ENCODE peak calls at places on chromosomes 7 and 10, in five cellular contexts. U is hepatocyte, F is heart left ventricle, Y is Peyer's patch, S is HepG2. D is an unnamed sample. For H3K27me3, the result is how much of the 10 kb centered on the place peaks cover.

GRCh38 chr7:101885597-101885955 is 68.2 kb downstream of the CUX1 start:
- DNase-seq in U (no peak), F (peak), Y (no peak), S (no peak), D (no peak)

GRCh38 chr10:63221950-63222349 is 88.8 kb downstream of the NRBF2 start:
- DNase-seq in F (no peak), S (no peak), Y (no peak), U (no peak), D (no peak)

GRCh38 chr10:96516337-96516736 is 2.6 kb upstream of the TLL2 start:
- DNase-seq in S (no peak), U (no peak), Y (no peak), F (no peak), D (no peak)

GRCh38 chr10:58384095-58384494 is 1.1 kb upstream of the TFAM start:
- DNase-seq in Y (no peak), S (no peak), U (no peak), F (no peak), D (no peak)

GRCh38 chr7:139658919-139659675 is 118.7 kb downstream of the HIPK2 start:
- DNase-seq in S (peak), F (no peak), U (no peak), Y (no peak), D (no peak)

GRCh38 chr7:55965805-55966421 is 1.5 kb downstream of the NIPSNAP2 start:
- DNase-seq in U (no peak), S (peak), F (peak), Y (no peak), D (no peak)

GRCh38 chr10:103781329-103782061 is 73.9 kb downstream of the SH3PXD2A start:
- DNase-seq in U (peak), S (peak), Y (no peak), F (no peak), D (no peak)

GRCh38 chr7:155991470-155991869 is 179.2 kb upstream of the SHH start:
- DNase-seq in F (no peak), Y (no peak), U (no peak), S (no peak), D (no peak)

GRCh38 chr7:113094517-113095249 is 8.1 kb upstream of the GPR85 start:
- DNase-seq in U (no peak), S (no peak), Y (no peak), F (no peak), D (no peak)

GRCh38 chr10:97708976-97709745 is 4.4 kb upstream of the MARVELD1 start:
- DNase-seq in Y (peak), S (peak), U (peak), F (peak), D (peak)

GRCh38 chr10:93065675-93066543 is 5.3 kb downstream of the CYP26C1 start:
- DNase-seq in S (no peak), U (no peak), F (no peak), Y (no peak), D (no peak)

GRCh38 chr10:132827423-132827789 is 41.5 kb upstream of the NKX6-2 start:
- DNase-seq in U (no peak), F (no peak), S (no peak), Y (no peak), D (no peak)

GRCh38 chr10:132828681-132829080 is 42.7 kb upstream of the NKX6-2 start:
- DNase-seq in F (no peak), U (no peak), S (no peak), Y (no peak), D (no peak)

GRCh38 chr10:132827861-132828539 is 42.1 kb upstream of the NKX6-2 start:
- DNase-seq in F (no peak), Y (no peak), U (no peak), S (no peak), D (no peak)

GRCh38 chr10:132826524-132827422 is 40.8 kb upstream of the NKX6-2 start:
- DNase-seq in U (no peak), S (no peak), F (no peak), Y (no peak), D (no peak)

DNA sequence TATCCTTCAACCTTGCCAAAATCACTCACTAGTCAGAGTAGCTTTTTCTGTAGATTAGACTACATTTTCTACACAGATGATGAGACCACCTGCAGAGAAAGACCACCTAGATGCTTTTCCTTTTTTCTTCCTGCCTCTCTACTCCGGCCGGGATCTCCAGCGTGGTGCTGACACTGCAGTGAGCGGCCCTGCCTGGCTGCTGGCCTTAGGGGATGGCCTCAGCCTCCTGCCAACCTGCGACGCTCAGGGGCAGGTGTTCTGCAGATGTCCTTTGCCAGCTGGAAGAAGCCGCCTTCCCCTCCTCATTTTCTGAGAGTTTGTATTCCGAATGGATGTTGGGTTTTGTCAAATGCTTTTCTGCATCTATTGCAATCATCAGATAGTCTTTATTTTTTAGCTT is 43.5 kb upstream of the NKX6-2 start:
- DNase-seq in F (no peak), U (no peak), Y (no peak), S (no peak), D (no peak)
- H3K27me3 ChIP-seq in F (under half), U (under half), Y (under half), S (under half), D (under half)

GRCh38 chr10:95332666-95333249 is 42.0 kb upstream of the PDLIM1 start:
- DNase-seq in S (no peak), F (no peak), Y (no peak), U (no peak), D (no peak)

GRCh38 chr10:95336702-95337101 is 45.9 kb upstream of the PDLIM1 start:
- DNase-seq in F (no peak), Y (no peak), S (no peak), U (no peak), D (no peak)

GRCh38 chr10:95335933-95336699 is 45.3 kb upstream of the PDLIM1 start:
- DNase-seq in F (no peak), S (peak), Y (no peak), U (no peak), D (no peak)

GRCh38 chr10:95334793-95335120 is 44.0 kb upstream of the PDLIM1 start:
- DNase-seq in Y (no peak), S (no peak), F (no peak), U (no peak), D (no peak)

DNA sequence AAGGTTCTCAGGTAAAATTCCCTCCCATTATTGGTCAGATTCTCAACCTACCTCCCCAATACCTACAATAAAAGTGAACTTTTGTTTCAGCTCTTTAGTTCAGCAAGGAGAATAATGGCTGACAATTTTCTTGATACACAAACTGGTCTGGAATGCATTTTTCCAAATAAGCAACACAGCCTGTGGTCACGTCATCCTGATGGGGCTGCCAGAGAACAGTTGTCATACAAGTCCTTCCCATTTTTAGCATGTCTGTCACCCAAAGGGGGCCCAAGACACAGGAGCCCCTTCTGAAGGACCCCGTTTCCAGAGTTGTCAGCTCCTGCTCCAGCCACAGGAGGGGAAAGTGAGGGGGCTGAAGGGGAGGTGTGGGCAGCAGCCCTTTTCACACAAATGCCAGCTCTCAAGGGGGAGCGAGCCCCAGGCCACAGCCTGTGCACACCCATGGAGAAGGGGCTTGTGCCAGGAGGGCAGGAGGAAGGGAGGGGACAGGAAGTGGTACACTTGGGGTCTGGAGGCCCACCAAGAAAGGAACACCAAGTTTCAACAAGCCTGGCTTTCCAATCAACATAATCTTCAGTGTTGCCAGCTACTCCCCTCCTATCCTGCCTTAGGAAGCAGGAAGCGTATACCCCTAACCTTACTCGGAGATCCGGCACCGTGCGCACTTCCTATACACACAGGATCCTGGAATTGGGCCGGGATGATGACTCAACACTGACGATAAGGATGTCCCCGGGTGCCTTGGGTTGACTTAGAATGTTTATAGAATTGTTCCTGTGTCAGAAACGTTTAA is 43.4 kb upstream of the PDLIM1 start:
- DNase-seq in F (peak), U (no peak), Y (no peak), S (no peak), D (no peak)
- H3K27ac ChIP-seq in F (peak), U (peak), Y (peak), S (no peak), D (no peak)

GRCh38 chr7:50512384-50512783 is 52.8 kb downstream of the DDC start:
- DNase-seq in S (no peak), U (no peak), Y (no peak), F (no peak), D (no peak)
- H3K27me3 ChIP-seq in S (under half), U (under half), Y (under half), F (under half), D (under half)

GRCh38 chr10:89262331-89263020 is 10.9 kb upstream of the LIPA start:
- DNase-seq in U (peak), Y (no peak), S (no peak), F (no peak), D (no peak)
- H3K27ac ChIP-seq in U (peak), Y (no peak), S (no peak), F (peak), D (no peak)

GRCh38 chr7:292826-293225 is 2.9 kb downstream of the FOXL3 start:
- DNase-seq in F (peak), Y (no peak), S (no peak), U (no peak), D (no peak)
- H3K27me3 ChIP-seq in F (half or more), Y (under half), S (under half), U (under half), D (half or more)

GRCh38 chr7:135389971-135390370 is 119.9 kb downstream of the CNOT4 start:
- DNase-seq in Y (no peak), S (no peak), U (no peak), F (no peak), D (no peak)
- H3K27ac ChIP-seq in Y (no peak), S (no peak), U (no peak), F (no peak), D (no peak)

DNA sequence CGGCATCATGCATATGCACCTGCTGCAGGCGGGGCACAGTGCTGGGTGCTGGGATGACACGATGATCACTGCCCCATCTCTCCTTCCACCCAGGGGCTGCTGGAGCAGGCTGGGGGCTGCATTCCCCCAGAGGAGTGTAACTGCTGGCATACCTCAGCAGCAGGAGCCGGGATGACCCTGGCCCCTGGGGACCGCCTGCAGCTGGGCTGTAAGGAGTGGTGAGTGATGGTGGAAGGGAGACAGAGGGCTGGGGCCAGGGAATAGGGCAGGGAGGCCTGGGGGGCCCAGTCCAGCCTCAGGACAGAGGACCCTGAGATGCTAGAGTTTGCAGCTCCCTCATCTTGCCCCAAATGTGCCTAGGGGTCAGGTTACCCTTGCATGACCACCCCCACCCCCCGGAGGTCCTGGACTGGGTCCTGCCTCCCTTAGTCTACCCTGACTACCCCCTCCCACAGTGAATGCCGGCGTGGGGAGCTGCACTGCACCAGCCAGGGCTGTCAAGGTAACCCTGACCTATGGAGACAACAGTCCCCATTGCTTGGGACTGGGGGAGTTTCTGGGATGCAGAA is 14.5 kb upstream of the ZNF862 start:
- DNase-seq in Y (no peak), U (no peak), S (no peak), F (peak), D (no peak)
- H3K27me3 ChIP-seq in Y (under half), U (under half), S (under half), F (under half), D (under half)

GRCh38 chr7:18467011-18467410 is 28.5 kb upstream of the HDAC9 start:
- DNase-seq in S (no peak), Y (no peak), U (no peak), F (no peak), D (no peak)

GRCh38 chr7:18471476-18472160 is 23.9 kb upstream of the HDAC9 start:
- DNase-seq in F (no peak), Y (no peak), U (no peak), S (no peak), D (no peak)

GRCh38 chr7:18472161-18472483 is 23.4 kb upstream of the HDAC9 start:
- DNase-seq in U (no peak), S (no peak), Y (no peak), F (no peak), D (no peak)

GRCh38 chr7:18468794-18469193 is 26.8 kb upstream of the HDAC9 start:
- DNase-seq in S (no peak), Y (no peak), U (no peak), F (no peak), D (no peak)

GRCh38 chr7:18469332-18469731 is 26.2 kb upstream of the HDAC9 start:
- DNase-seq in F (no peak), U (no peak), S (no peak), Y (no peak), D (no peak)
- H3K27ac ChIP-seq in F (no peak), U (no peak), S (no peak), Y (no peak), D (no peak)

GRCh38 chr7:122301291-122301690 is 3.3 kb downstream of the FEZF1 start:
- DNase-seq in U (no peak), F (no peak), Y (no peak), S (no peak), D (no peak)

GRCh38 chr7:122300607-122301079 is 3.9 kb downstream of the FEZF1 start:
- DNase-seq in F (no peak), S (no peak), U (no peak), Y (no peak), D (no peak)

GRCh38 chr7:122302826-122303521 is 1.6 kb downstream of the FEZF1 start:
- DNase-seq in F (no peak), Y (no peak), S (no peak), U (no peak), D (no peak)

GRCh38 chr7:122303522-122303970 is 1.0 kb downstream of the FEZF1 start:
- DNase-seq in S (no peak), Y (no peak), U (no peak), F (no peak), D (no peak)

GRCh38 chr7:122301858-122302745 is 2.4 kb downstream of the FEZF1 start:
- DNase-seq in Y (no peak), S (no peak), F (no peak), U (peak), D (no peak)
- H3K27me3 ChIP-seq in Y (half or more), S (half or more), F (half or more), U (half or more), D (half or more)

GRCh38 chr7:1591876-1592275 is 22.0 kb upstream of the PSMG3 start:
- DNase-seq in F (no peak), S (no peak), U (no peak), Y (no peak), D (no peak)
- H3K27ac ChIP-seq in F (no peak), S (no peak), U (no peak), Y (no peak), D (no peak)

D was measured in cardiac muscle cell.